ENCODE peak calls at places on chromosomes 1 and 21, in ten cellular contexts. Q is heart left ventricle, O is AG04450, K is fibroblast of the aortic adventitia, X is AG04449, E is right atrium auricular region, G is fibroblast of lung, N is foreskin fibroblast, F is HCT116, J is psoas muscle. D is an unnamed sample.

GRCh38 chr1:12067900-12068821 is 5.1 kb downstream of the TNFRSF8 start:
- DNase-seq in O (peak; percentile 24), X (no peak), Q (no peak), N (peak; percentile 77), G (peak; percentile 86), E (no peak), J (no peak), K (peak; percentile 79), F (no peak), D (no peak)

GRCh38 chr1:11860083-11860482 is 1.3 kb upstream of the NPPB start:
- DNase-seq in E (no peak), O (no peak), J (no peak), X (no peak), K (no peak), G (no peak), F (no peak), Q (no peak), N (no peak), D (no peak)

GRCh38 chr1:41387667-41388091 is 26.4 kb downstream of the FOXO6 start:
- DNase-seq in N (peak; percentile 57), J (peak; percentile 83), G (peak; percentile 74), X (no peak), K (peak; percentile 83), Q (peak; percentile 90), O (peak; percentile 3), E (peak; percentile 81), F (no peak), D (peak; percentile 75)

GRCh38 chr1:235329139-235329808 is 904 bp downstream of the GGPS1 start:
- DNase-seq in J (peak; percentile 57), F (no peak), E (no peak), K (no peak), O (no peak), N (peak; percentile 71), X (no peak), G (peak; percentile 49), Q (peak; percentile 15), D (no peak)

GRCh38 chr1:205060746-205061145 is 17.7 kb downstream of the CNTN2 start:
- DNase-seq in O (no peak), X (no peak), K (no peak), Q (no peak), F (no peak), N (no peak), J (peak; percentile 24), G (no peak), E (no peak), D (no peak)

GRCh38 chr1:182565537-182565936 is 23.5 kb downstream of the RNASEL start:
- DNase-seq in Q (no peak), N (no peak), E (no peak), X (no peak), F (no peak), G (no peak), K (no peak), J (no peak), O (no peak), D (no peak)

GRCh38 chr1:211305044-211305443 is 21.6 kb upstream of the TRAF5 start:
- DNase-seq in K (peak; percentile 27), G (peak; percentile 40), X (no peak), J (no peak), F (no peak), O (no peak), Q (peak; percentile 21), N (peak; percentile 69), E (no peak), D (no peak)

GRCh38 chr1:241992734-241993133 is 6.2 kb downstream of the MAP1LC3C start:
- DNase-seq in G (peak; percentile 33), J (no peak), X (no peak), O (no peak), E (no peak), Q (no peak), K (peak; percentile 63), N (peak; percentile 77), F (no peak), D (no peak)

GRCh38 chr1:153488731-153489130 is 28.3 kb upstream of the S100A7 start:
- DNase-seq in G (peak; percentile 85), F (no peak), N (peak; percentile 52), X (no peak), E (no peak), J (no peak), K (peak; percentile 45), Q (peak; percentile 62), O (no peak), D (no peak)

GRCh38 chr1:153397924-153398651 is 7.2 kb upstream of the S100A8 start:
- DNase-seq in X (no peak), F (no peak), E (peak; percentile 48), G (no peak), N (no peak), O (no peak), J (no peak), K (no peak), Q (no peak), D (no peak)

GRCh38 chr1:50570064-50570463 is 146.8 kb upstream of the DMRTA2 start:
- DNase-seq in Q (no peak), X (no peak), N (no peak), K (peak; percentile 10), G (peak; percentile 75), J (no peak), F (no peak), O (no peak), E (no peak), D (no peak)

GRCh38 chr1:66095190-66095589 is 302.5 kb downstream of the PDE4B start:
- DNase-seq in N (no peak), E (no peak), J (no peak), Q (no peak), G (no peak), X (no peak), F (no peak), K (no peak), O (no peak), D (no peak)

GRCh38 chr1:223500560-223501425 is 107.6 kb downstream of the CCDC185 start:
- DNase-seq in K (peak; percentile 83), G (peak; percentile 99), E (no peak), F (peak; percentile 22), N (peak; percentile 56), O (peak; percentile 47), X (peak; percentile 65), J (no peak), Q (no peak), D (no peak)

GRCh38 chr1:113675299-113675698 is 84.0 kb downstream of the PHTF1 start:
- DNase-seq in F (no peak), Q (no peak), N (peak; percentile 44), K (peak; percentile 34), J (no peak), G (peak; percentile 25), X (no peak), E (no peak), O (no peak), D (no peak)

GRCh38 chr21:43687566-43688395 is 28.4 kb downstream of the RRP1B start:
- DNase-seq in Q (peak; percentile 32), K (no peak), G (no peak), J (no peak), E (no peak), O (no peak), F (no peak), X (no peak), N (no peak), D (no peak)

GRCh38 chr1:152047607-152047953 is 10.8 kb upstream of the S100A11 start:
- DNase-seq in F (peak; percentile 89), E (peak; percentile 72), G (peak; percentile 88), X (no peak), N (peak; percentile 90), K (peak; percentile 90), Q (peak; percentile 34), O (no peak), J (no peak), D (peak; percentile 98)

GRCh38 chr1:40059960-40060337 is 19.4 kb downstream of the CAP1 start:
- DNase-seq in E (no peak), O (no peak), G (no peak), K (no peak), F (no peak), J (no peak), X (no peak), N (no peak), Q (no peak), D (no peak)
- H3K4me3 ChIP-seq in E (no peak overlapping the region), O (no peak overlapping the region), G (no peak overlapping the region), K (no peak overlapping the region), F (no peak overlapping the region), J (no peak overlapping the region), X (no peak overlapping the region), N (no peak overlapping the region), Q (no peak overlapping the region), D (no peak overlapping the region)

DNA sequence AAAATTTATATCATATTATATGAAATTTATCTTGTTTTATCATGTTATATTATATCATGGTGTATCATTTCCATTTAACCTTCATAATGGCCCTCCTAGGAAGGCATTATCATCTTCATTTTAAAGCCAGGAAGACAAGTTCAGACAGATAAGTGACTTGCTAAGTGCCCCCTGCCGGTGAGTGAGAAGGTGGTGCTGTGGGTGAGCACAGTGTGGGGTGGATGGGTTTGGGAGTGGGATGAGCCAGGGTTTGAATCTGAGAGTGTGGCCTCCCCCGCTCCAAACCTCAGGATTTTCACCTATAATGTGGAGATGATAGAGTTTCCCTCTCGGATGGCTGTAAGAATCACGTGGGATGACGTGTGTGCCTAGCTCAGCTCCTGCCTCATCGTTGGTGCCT is 108.7 kb upstream of the IGSF21 start:
- DNase-seq in O (no peak), N (no peak), K (peak; percentile 2), E (no peak), J (no peak), Q (no peak), G (no peak), F (no peak), X (no peak), D (no peak)
- TF ChIP-seq CTCF in O (peak; percentile 42), N (no peak), K (peak; percentile 26), E (no peak), J (no peak), Q (no peak), G (peak; percentile 2), F (peak; percentile 53), X (no peak), D (peak; percentile 34)

DNA sequence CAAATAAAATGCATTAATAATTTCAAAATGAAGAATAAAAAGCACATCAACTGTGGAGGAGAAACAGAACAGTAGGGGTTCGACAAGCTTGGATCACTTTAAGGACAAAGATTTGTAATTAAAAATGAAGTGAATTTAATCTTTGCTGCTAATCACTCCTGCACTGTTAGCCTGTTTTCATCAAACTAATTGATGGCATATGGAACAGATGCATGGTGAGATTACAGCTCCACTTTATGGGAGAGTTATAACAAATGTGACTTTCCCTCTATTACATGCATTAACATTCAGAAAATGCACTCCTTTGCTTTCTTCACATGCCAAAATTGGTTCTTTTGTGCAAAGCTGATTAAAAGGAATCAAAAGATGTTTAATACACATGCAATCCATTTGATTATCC is 207.2 kb upstream of the C21orf91 start:
- DNase-seq in K (no peak), N (no peak), Q (no peak), F (no peak), O (no peak), J (no peak), X (no peak), E (no peak), G (no peak), D (no peak)
- H3K4me3 ChIP-seq in K (no peak overlapping the region), N (no peak overlapping the region), Q (no peak overlapping the region), F (no peak overlapping the region), O (no peak overlapping the region), J (no peak overlapping the region), X (no peak overlapping the region), E (no peak overlapping the region), G (no peak overlapping the region), D (no peak overlapping the region)

DNA sequence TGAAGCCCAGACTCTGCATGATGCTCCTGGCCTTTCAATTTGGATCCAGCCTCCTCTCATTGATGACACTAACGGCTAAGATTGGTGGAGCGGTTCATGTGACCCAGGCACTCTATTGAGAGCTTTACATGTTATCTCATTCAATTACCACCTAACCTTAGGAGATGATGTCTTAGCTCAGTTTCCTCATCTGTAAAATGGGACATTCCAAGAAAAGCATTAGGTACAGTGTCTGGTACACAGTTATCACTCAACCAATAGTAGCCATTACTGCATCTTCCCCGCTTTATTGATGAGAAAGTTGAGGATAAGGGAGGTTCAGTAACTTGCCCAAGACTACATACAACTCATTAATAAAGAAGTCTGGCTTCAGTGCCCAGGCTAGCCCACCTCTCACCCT is 17.0 kb downstream of the HEYL start:
- DNase-seq in O (no peak), Q (no peak), N (no peak), X (no peak), K (no peak), E (no peak), J (no peak), G (no peak), F (no peak), D (no peak)
- TF ChIP-seq CTCF in O (no peak), Q (no peak), N (no peak), X (no peak), K (no peak), E (no peak), J (no peak), G (no peak), F (no peak), D (no peak)

D was measured in LNCaP clone FGC.